ENCODE peak calls at places on chromosomes 13 and 19, in six cellular contexts. One of them, this sample, is unnamed.

GRCh38 chr19:49642488-49643035 is 553 bp downstream of the SCAF1 start:
- DNase-seq in Right ventricle myocardium superior: no peak
- DNase-seq in effector memory CD8-positive, alpha-beta T cell: no peak
- DNase-seq in AG10803: no peak
- DNase-seq in PC-9: no peak
- DNase-seq in amniotic epithelial cell: no peak
- DNase-seq in this sample: no peak

GRCh38 chr13:97395437-97396136 is 38.4 kb upstream of the RAP2A start:
- DNase-seq in Right ventricle myocardium superior: no peak
- DNase-seq in effector memory CD8-positive, alpha-beta T cell: no peak
- DNase-seq in AG10803: peak
- DNase-seq in PC-9: peak
- DNase-seq in amniotic epithelial cell: peak
- DNase-seq in this sample: no peak

GRCh38 chr19:37817180-37817911 is 38.0 kb upstream of the ZNF573 start:
- DNase-seq in Right ventricle myocardium superior: peak
- DNase-seq in effector memory CD8-positive, alpha-beta T cell: no peak
- DNase-seq in AG10803: peak
- DNase-seq in PC-9: no peak
- DNase-seq in amniotic epithelial cell: no peak
- DNase-seq in this sample: peak

GRCh38 chr13:23760000-23760399 is 129.2 kb downstream of the MIPEP start:
- DNase-seq in Right ventricle myocardium superior: no peak
- DNase-seq in effector memory CD8-positive, alpha-beta T cell: no peak
- DNase-seq in AG10803: no peak
- DNase-seq in PC-9: no peak
- DNase-seq in amniotic epithelial cell: no peak
- DNase-seq in this sample: no peak

GRCh38 chr13:106573855-106574254 is 5.9 kb upstream of the ARGLU1 start:
- DNase-seq in Right ventricle myocardium superior: peak
- DNase-seq in effector memory CD8-positive, alpha-beta T cell: no peak
- DNase-seq in AG10803: peak
- DNase-seq in PC-9: no peak
- DNase-seq in amniotic epithelial cell: no peak
- DNase-seq in this sample: peak

GRCh38 chr19:18361646-18362045 is 21.2 kb downstream of the PGPEP1 start:
- DNase-seq in Right ventricle myocardium superior: no peak
- DNase-seq in effector memory CD8-positive, alpha-beta T cell: no peak
- DNase-seq in AG10803: no peak
- DNase-seq in PC-9: peak
- DNase-seq in amniotic epithelial cell: peak
- DNase-seq in this sample: no peak

GRCh38 chr13:111036665-111037064 is 78.4 kb upstream of the ARHGEF7 start:
- DNase-seq in Right ventricle myocardium superior: no peak
- DNase-seq in effector memory CD8-positive, alpha-beta T cell: no peak
- DNase-seq in AG10803: no peak
- DNase-seq in PC-9: no peak
- DNase-seq in amniotic epithelial cell: no peak
- DNase-seq in this sample: no peak

GRCh38 chr19:41131186-41131585 is 17.0 kb downstream of the CYP2F1 start:
- DNase-seq in Right ventricle myocardium superior: no peak
- DNase-seq in effector memory CD8-positive, alpha-beta T cell: no peak
- DNase-seq in AG10803: no peak
- DNase-seq in PC-9: no peak
- DNase-seq in amniotic epithelial cell: no peak
- DNase-seq in this sample: no peak

GRCh38 chr13:108755084-108755483 is 125.7 kb downstream of the MYO16 start:
- DNase-seq in Right ventricle myocardium superior: no peak
- DNase-seq in effector memory CD8-positive, alpha-beta T cell: no peak
- DNase-seq in AG10803: no peak
- DNase-seq in PC-9: no peak
- DNase-seq in amniotic epithelial cell: no peak
- DNase-seq in this sample: no peak

GRCh38 chr13:51361111-51361510 is 21.6 kb downstream of the SERPINE3 start:
- DNase-seq in Right ventricle myocardium superior: no peak
- DNase-seq in effector memory CD8-positive, alpha-beta T cell: no peak
- DNase-seq in AG10803: peak
- DNase-seq in PC-9: no peak
- DNase-seq in amniotic epithelial cell: peak
- DNase-seq in this sample: no peak

GRCh38 chr19:1106841-1107654 is 3.3 kb downstream of the GPX4 start:
- DNase-seq in Right ventricle myocardium superior: no peak
- DNase-seq in effector memory CD8-positive, alpha-beta T cell: no peak
- DNase-seq in AG10803: peak
- DNase-seq in PC-9: peak
- DNase-seq in amniotic epithelial cell: peak
- DNase-seq in this sample: peak

GRCh38 chr19:48962029-48962848 is 2.9 kb upstream of the FTL start:
- DNase-seq in Right ventricle myocardium superior: peak
- DNase-seq in effector memory CD8-positive, alpha-beta T cell: no peak
- DNase-seq in AG10803: no peak
- DNase-seq in PC-9: peak
- DNase-seq in amniotic epithelial cell: no peak
- DNase-seq in this sample: peak

GRCh38 chr19:29714953-29715694 is at the start of gene C19orf12:
- DNase-seq in Right ventricle myocardium superior: peak
- DNase-seq in effector memory CD8-positive, alpha-beta T cell: no peak
- DNase-seq in AG10803: peak
- DNase-seq in PC-9: no peak
- DNase-seq in amniotic epithelial cell: peak
- DNase-seq in this sample: peak

GRCh38 chr19:16327911-16328823 is 3.5 kb downstream of the KLF2 start:
- DNase-seq in Right ventricle myocardium superior: peak
- DNase-seq in effector memory CD8-positive, alpha-beta T cell: peak
- DNase-seq in AG10803: peak
- DNase-seq in PC-9: no peak
- DNase-seq in amniotic epithelial cell: peak
- DNase-seq in this sample: peak

GRCh38 chr13:42355118-42355840 is 83.3 kb downstream of the AKAP11 start:
- DNase-seq in Right ventricle myocardium superior: no peak
- DNase-seq in effector memory CD8-positive, alpha-beta T cell: peak
- DNase-seq in AG10803: no peak
- DNase-seq in PC-9: no peak
- DNase-seq in amniotic epithelial cell: no peak
- DNase-seq in this sample: no peak

GRCh38 chr13:73665279-73665678 is 468.9 kb downstream of the KLF12 start:
- DNase-seq in Right ventricle myocardium superior: no peak
- DNase-seq in effector memory CD8-positive, alpha-beta T cell: no peak
- DNase-seq in AG10803: no peak
- DNase-seq in PC-9: no peak
- DNase-seq in amniotic epithelial cell: no peak
- DNase-seq in this sample: no peak

GRCh38 chr19:39845172-39845571 is 1.0 kb downstream of the FBL start:
- DNase-seq in Right ventricle myocardium superior: no peak
- DNase-seq in effector memory CD8-positive, alpha-beta T cell: no peak
- DNase-seq in AG10803: no peak
- DNase-seq in PC-9: no peak
- DNase-seq in amniotic epithelial cell: no peak
- DNase-seq in this sample: no peak

GRCh38 chr19:14342809-14343208 is 38.4 kb upstream of the ADGRE5 start:
- DNase-seq in Right ventricle myocardium superior: no peak
- DNase-seq in effector memory CD8-positive, alpha-beta T cell: no peak
- DNase-seq in AG10803: no peak
- DNase-seq in PC-9: no peak
- DNase-seq in amniotic epithelial cell: no peak
- DNase-seq in this sample: no peak

GRCh38 chr13:109655206-109655600 is 131.2 kb downstream of the IRS2 start:
- DNase-seq in Right ventricle myocardium superior: no peak
- DNase-seq in effector memory CD8-positive, alpha-beta T cell: no peak
- DNase-seq in AG10803: peak
- DNase-seq in PC-9: no peak
- DNase-seq in amniotic epithelial cell: peak
- DNase-seq in this sample: no peak

GRCh38 chr19:54231077-54231931 is 8.5 kb upstream of the LILRB3 start:
- DNase-seq in Right ventricle myocardium superior: peak
- DNase-seq in effector memory CD8-positive, alpha-beta T cell: peak
- DNase-seq in AG10803: peak
- DNase-seq in PC-9: peak
- DNase-seq in amniotic epithelial cell: peak
- DNase-seq in this sample: peak

GRCh38 chr13:102903659-102904407 is 58.0 kb downstream of the ERCC5 start:
- DNase-seq in Right ventricle myocardium superior: no peak
- DNase-seq in effector memory CD8-positive, alpha-beta T cell: no peak
- DNase-seq in AG10803: peak
- DNase-seq in PC-9: no peak
- DNase-seq in amniotic epithelial cell: peak
- DNase-seq in this sample: no peak

GRCh38 chr13:20101467-20102316 is 59.2 kb downstream of the GJA3 start:
- DNase-seq in Right ventricle myocardium superior: no peak
- DNase-seq in effector memory CD8-positive, alpha-beta T cell: no peak
- DNase-seq in AG10803: no peak
- DNase-seq in PC-9: no peak
- DNase-seq in amniotic epithelial cell: no peak
- DNase-seq in this sample: no peak

GRCh38 chr13:28324181-28324789 is 170.6 kb downstream of the FLT1 start:
- DNase-seq in Right ventricle myocardium superior: no peak
- DNase-seq in effector memory CD8-positive, alpha-beta T cell: peak
- DNase-seq in AG10803: peak
- DNase-seq in PC-9: no peak
- DNase-seq in amniotic epithelial cell: peak
- DNase-seq in this sample: peak

GRCh38 chr13:46160474-46161066 is 21.4 kb downstream of the LCP1 start:
- DNase-seq in Right ventricle myocardium superior: no peak
- DNase-seq in effector memory CD8-positive, alpha-beta T cell: peak
- DNase-seq in AG10803: peak
- DNase-seq in PC-9: no peak
- DNase-seq in amniotic epithelial cell: peak
- DNase-seq in this sample: no peak

GRCh38 chr13:90154311-90154960 is 1193.1 kb upstream of the MIR17HG start:
- DNase-seq in Right ventricle myocardium superior: no peak
- DNase-seq in effector memory CD8-positive, alpha-beta T cell: no peak
- DNase-seq in AG10803: no peak
- DNase-seq in PC-9: no peak
- DNase-seq in amniotic epithelial cell: no peak
- DNase-seq in this sample: no peak

GRCh38 chr19:10230155-10230903 is 802 bp downstream of the S1PR2 start:
- DNase-seq in Right ventricle myocardium superior: peak
- DNase-seq in effector memory CD8-positive, alpha-beta T cell: peak
- DNase-seq in AG10803: peak
- DNase-seq in PC-9: peak
- DNase-seq in amniotic epithelial cell: peak
- DNase-seq in this sample: peak

GRCh38 chr13:21399741-21400140 is 59.4 kb downstream of the ZDHHC20 start:
- DNase-seq in Right ventricle myocardium superior: no peak
- DNase-seq in effector memory CD8-positive, alpha-beta T cell: no peak
- DNase-seq in AG10803: no peak
- DNase-seq in PC-9: peak
- DNase-seq in amniotic epithelial cell: no peak
- DNase-seq in this sample: no peak

GRCh38 chr19:17605117-17605516 is 49.7 kb downstream of the COLGALT1 start:
- DNase-seq in Right ventricle myocardium superior: no peak
- DNase-seq in effector memory CD8-positive, alpha-beta T cell: no peak
- DNase-seq in AG10803: no peak
- DNase-seq in PC-9: no peak
- DNase-seq in amniotic epithelial cell: no peak
- DNase-seq in this sample: peak

GRCh38 chr13:113879017-113879416 is 15.1 kb upstream of the GAS6 start:
- DNase-seq in Right ventricle myocardium superior: no peak
- DNase-seq in effector memory CD8-positive, alpha-beta T cell: no peak
- DNase-seq in AG10803: no peak
- DNase-seq in PC-9: no peak
- DNase-seq in amniotic epithelial cell: no peak
- DNase-seq in this sample: no peak

GRCh38 chr13:36059366-36059765 is 71.8 kb downstream of the DCLK1 start:
- DNase-seq in Right ventricle myocardium superior: peak
- DNase-seq in effector memory CD8-positive, alpha-beta T cell: no peak
- DNase-seq in AG10803: no peak
- DNase-seq in PC-9: no peak
- DNase-seq in amniotic epithelial cell: no peak
- DNase-seq in this sample: no peak

This sample was measured in upper lobe of left lung.